ENCODE peak calls at places on chromosomes 3 and 15, in four cellular contexts. B is activated gamma-delta T cell treated with anti-CD3 and anti-CD28 coated beads, Interleukin-2, amount 50 U/mL, for 16 hours; T is RWPE1; P is mammary epithelial cell. A is an unnamed sample.

GRCh38 chr3:186540444-186541226 is 3.5 kb downstream of the CRYGS start:
- DNase-seq in B (peak), T (peak), P (peak), A (peak)

GRCh38 chr3:196288141-196288460 is 575 bp upstream of the PCYT1A start:
- DNase-seq in P (no peak), T (no peak), B (no peak), A (no peak)

GRCh38 chr3:173529062-173529711 is 131.6 kb downstream of the NLGN1 start:
- DNase-seq in P (peak), T (peak), B (no peak), A (peak)

GRCh38 chr3:113035387-113035982 is 44.7 kb downstream of the GTPBP8 start:
- DNase-seq in P (peak), T (peak), B (peak), A (peak)

GRCh38 chr3:190562866-190563525 is 49.1 kb downstream of the IL1RAP start:
- DNase-seq in B (no peak), T (no peak), P (no peak), A (no peak)

GRCh38 chr3:63981980-63982379 is 41.3 kb downstream of the PSMD6 start:
- DNase-seq in P (no peak), T (no peak), B (no peak), A (no peak)

GRCh38 chr3:187063286-187064081 is 75.8 kb downstream of the RPL39L start:
- DNase-seq in B (no peak), T (peak), P (peak), A (peak)

GRCh38 chr3:183892610-183893214 is 8.0 kb upstream of the PARL start:
- DNase-seq in P (no peak), B (no peak), T (no peak), A (no peak)

GRCh38 chr15:63157891-63158431 is 684 bp upstream of the RPS27L start:
- DNase-seq in T (peak), P (peak), B (no peak), A (peak)

GRCh38 chr3:50164481-50164880 is 9.4 kb downstream of the SEMA3F start:
- DNase-seq in T (no peak), B (no peak), P (no peak), A (no peak)

GRCh38 chr3:56980798-56981390 is 79.6 kb upstream of the SPATA12 start:
- DNase-seq in B (peak), T (peak), P (peak), A (peak)

GRCh38 chr3:4849739-4850138 is 129.5 kb upstream of the BHLHE40 start:
- DNase-seq in P (no peak), T (no peak), B (no peak), A (no peak)

GRCh38 chr3:188271226-188271894 is 117.4 kb downstream of the LPP start:
- DNase-seq in B (no peak), T (no peak), P (no peak), A (no peak)

GRCh38 chr15:51727141-51727897 is 10.1 kb downstream of the LYSMD2 start:
- DNase-seq in T (no peak), P (no peak), B (no peak), A (no peak)

GRCh38 chr3:13852638-13853009 is 27.2 kb downstream of the WNT7A start:
- DNase-seq in T (peak), P (peak), B (no peak), A (peak)

GRCh38 chr3:193842029-193842782 is 249.2 kb downstream of the OPA1 start:
- DNase-seq in P (no peak), T (no peak), B (no peak), A (no peak)